ENCODE peak calls at places on chromosomes 13 and 19, in nine cellular contexts. W, R, Q, L, T, C, M, Z and J are unnamed samples.

GRCh38 chr13:77516342-77516789 is 19.1 kb upstream of the SCEL start:
- DNase-seq in W (no peak), R (no peak), Q (peak; percentile 81), L (no peak), T (no peak), C (no peak), M (peak; percentile 75), Z (no peak), J (peak; percentile 11)

GRCh38 chr19:53424968-53425597 is 6.7 kb upstream of the ZNF761 start:
- DNase-seq in W (peak; percentile 70), R (peak; percentile 91), Q (peak; percentile 71), L (peak; percentile 47), T (peak; percentile 71), C (peak; percentile 77), M (peak; percentile 54), Z (peak; percentile 16), J (peak; percentile 63)

GRCh38 chr13:29886446-29886845 is 36.0 kb upstream of the UBL3 start:
- DNase-seq in W (no peak), R (no peak), Q (no peak), L (no peak), T (no peak), C (no peak), M (no peak), Z (no peak), J (no peak)

GRCh38 chr13:29702912-29703351 is 107.4 kb upstream of the SLC7A1 start:
- DNase-seq in W (no peak), R (peak; percentile 79), Q (peak; percentile 93), L (no peak), T (no peak), C (peak; percentile 98), M (peak; percentile 92), Z (no peak), J (peak; percentile 93)

GRCh38 chr19:31548941-31549340 is 199.7 kb upstream of the TSHZ3 start:
- DNase-seq in W (no peak), R (peak; percentile 72), Q (peak; percentile 54), L (no peak), T (no peak), C (peak; percentile 60), M (peak; percentile 6), Z (no peak), J (peak; percentile 50)

GRCh38 chr19:11505032-11505503 is 571 bp downstream of the ZNF653 start:
- DNase-seq in W (peak; percentile 97), R (peak; percentile 99), Q (peak; percentile 90), L (peak; percentile 96), T (peak; percentile 99), C (peak; percentile 92), M (peak; percentile 92), Z (peak; percentile 85), J (peak; percentile 94)

GRCh38 chr13:36183901-36184300 is 30.5 kb downstream of the SOHLH2 start:
- DNase-seq in W (no peak), R (no peak), Q (no peak), L (no peak), T (no peak), C (no peak), M (no peak), Z (no peak), J (no peak)

GRCh38 chr19:17260842-17261325 is 3.7 kb downstream of the USHBP1 start:
- DNase-seq in W (peak; percentile 88), R (peak; percentile 97), Q (peak; percentile 75), L (peak; percentile 91), T (peak; percentile 91), C (peak; percentile 82), M (peak; percentile 50), Z (no peak), J (peak; percentile 68)

GRCh38 chr13:110266983-110267382 is 40.0 kb downstream of the COL4A1 start:
- DNase-seq in W (no peak), R (peak; percentile 69), Q (no peak), L (no peak), T (no peak), C (no peak), M (no peak), Z (no peak), J (no peak)

GRCh38 chr13:100633461-100633860 is 41.1 kb downstream of the TMTC4 start:
- DNase-seq in W (no peak), R (no peak), Q (peak; percentile 93), L (no peak), T (no peak), C (peak; percentile 46), M (peak; percentile 99), Z (no peak), J (peak; percentile 94)

GRCh38 chr13:47239025-47239424 is 342.2 kb upstream of the HTR2A start:
- DNase-seq in W (no peak), R (no peak), Q (no peak), L (no peak), T (no peak), C (no peak), M (no peak), Z (no peak), J (no peak)
- TF ChIP-seq CTCF in W (no peak), R (no peak), Q (no peak), L (no peak), T (no peak), C (no peak), M (no peak), Z (no peak), J (no peak)

DNA sequence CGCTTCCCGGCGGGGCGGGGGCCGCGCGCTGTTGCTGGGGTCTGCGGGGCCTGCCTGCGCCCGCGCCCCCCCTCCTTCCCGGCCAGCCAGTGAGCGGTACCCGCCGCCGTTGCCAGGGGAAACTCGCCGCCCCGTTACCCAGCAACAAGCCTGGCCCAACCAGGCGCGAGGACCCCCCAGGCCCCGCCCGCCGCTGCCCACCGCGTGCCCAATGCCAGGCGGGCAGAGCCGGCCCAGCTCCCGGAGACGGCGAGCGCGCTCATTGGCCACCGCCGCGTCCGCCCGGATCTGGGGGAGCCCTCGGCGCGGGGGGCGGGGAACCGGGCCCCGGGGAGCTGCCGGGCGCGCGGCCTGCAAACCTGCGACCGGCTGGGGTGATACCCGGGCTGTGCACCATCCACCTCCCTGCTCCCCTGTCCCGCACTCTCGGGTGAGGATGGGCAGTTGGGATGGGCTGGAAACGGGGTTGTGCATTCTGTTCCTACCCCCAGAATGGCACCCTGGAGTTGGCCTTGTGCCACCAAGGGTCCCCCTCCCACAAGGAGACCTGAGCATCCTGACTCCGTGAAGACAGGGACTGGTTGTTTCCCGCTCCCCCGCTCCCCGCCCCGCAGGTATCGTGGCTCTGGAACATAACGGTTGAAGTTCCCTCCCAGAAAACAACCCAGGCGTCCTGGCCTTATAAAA is 8.8 kb upstream of the BBC3 start:
- DNase-seq in W (no peak), R (peak; percentile 87), Q (no peak), L (no peak), T (peak; percentile 59), C (peak; percentile 42), M (peak; percentile 70), Z (no peak), J (peak; percentile 37)
- H3K4me3 ChIP-seq in W (no peak overlapping the region), R (no peak overlapping the region), Q (no peak overlapping the region), L (no peak overlapping the region), T (peak overlapping the region; percentile 27), C (no peak overlapping the region), M (no peak overlapping the region), Z (peak overlapping the region; percentile 66), J (peak overlapping the region; percentile 32)

GRCh38 chr13:70310720-70311119 is 202.5 kb upstream of the KLHL1 start:
- DNase-seq in W (no peak), R (peak; percentile 66), Q (no peak), L (peak; percentile 14), T (peak; percentile 25), C (no peak), M (peak; percentile 13), Z (no peak), J (no peak)
- TF ChIP-seq CTCF in W (no peak), R (peak; percentile 78), Q (no peak), L (no peak), T (peak; percentile 25), C (no peak), M (no peak), Z (no peak), J (no peak)

GRCh38 chr13:111354789-111355188 is 34.3 kb downstream of the TEX29 start:
- DNase-seq in W (peak; percentile 14), R (no peak), Q (no peak), L (no peak), T (no peak), C (no peak), M (no peak), Z (no peak), J (no peak)
- H3K4me3 ChIP-seq in W (no peak overlapping the region), R (no peak overlapping the region), Q (no peak overlapping the region), L (no peak overlapping the region), T (no peak overlapping the region), C (no peak overlapping the region), M (no peak overlapping the region), Z (no peak overlapping the region), J (no peak overlapping the region)